ENCODE peak calls at places on chromosomes 2 and 18, in eight cellular contexts. F, G, B, D, J, T, S and L are unnamed samples.

GRCh38 chr2:206211657-206212255 is 52.1 kb downstream of the EEF1B2 start:
- DNase-seq in T (no peak), D (no peak), B (no peak), G (no peak), J (no peak), S (no peak), F (peak; percentile 74), L (no peak)

GRCh38 chr2:86562485-86562890 is 755 bp downstream of the CHMP3 start:
- DNase-seq in J (no peak), T (no peak), F (no peak), D (no peak), S (no peak), G (no peak), B (no peak), L (no peak)

GRCh38 chr2:127400897-127401756 is 13.4 kb upstream of the MAP3K2 start:
- DNase-seq in F (peak; percentile 38), T (no peak), G (no peak), S (no peak), B (no peak), J (no peak), D (no peak), L (no peak)

GRCh38 chr2:100192825-100193224 is 50.4 kb upstream of the AFF3 start:
- DNase-seq in J (no peak), F (peak; percentile 31), B (no peak), D (no peak), S (no peak), G (no peak), T (no peak), L (no peak)

GRCh38 chr2:150618215-150618905 is 130.9 kb upstream of the RND3 start:
- DNase-seq in J (no peak), D (no peak), T (no peak), F (no peak), S (no peak), G (no peak), B (no peak), L (no peak)

GRCh38 chr2:40434638-40435296 is 17.1 kb downstream of the SLC8A1 start:
- DNase-seq in D (no peak), J (no peak), F (peak; percentile 90), G (no peak), B (peak; percentile 36), S (no peak), T (peak; percentile 40), L (no peak)

GRCh38 chr2:196249860-196250259 is 78.5 kb upstream of the STK17B start:
- DNase-seq in J (no peak), D (no peak), B (no peak), T (no peak), G (no peak), S (no peak), F (peak; percentile 29), L (no peak)

GRCh38 chr18:76099931-76100457 is 395.0 kb downstream of the ZNF516 start:
- DNase-seq in J (no peak), B (no peak), F (no peak), G (no peak), S (no peak), D (no peak), T (no peak), L (no peak)

GRCh38 chr2:9377461-9378097 is 45.7 kb downstream of the ITGB1BP1 start:
- DNase-seq in F (no peak), S (no peak), G (no peak), T (no peak), D (no peak), B (no peak), J (no peak), L (no peak)
- H3K27ac ChIP-seq in F (peak overlapping the region; percentile 29), S (no peak overlapping the region), G (no peak overlapping the region), T (peak overlapping the region; percentile 70), D (no peak overlapping the region), B (peak overlapping the region; percentile 56), J (peak overlapping the region; percentile 94), L (peak overlapping the region; percentile 84)

DNA sequence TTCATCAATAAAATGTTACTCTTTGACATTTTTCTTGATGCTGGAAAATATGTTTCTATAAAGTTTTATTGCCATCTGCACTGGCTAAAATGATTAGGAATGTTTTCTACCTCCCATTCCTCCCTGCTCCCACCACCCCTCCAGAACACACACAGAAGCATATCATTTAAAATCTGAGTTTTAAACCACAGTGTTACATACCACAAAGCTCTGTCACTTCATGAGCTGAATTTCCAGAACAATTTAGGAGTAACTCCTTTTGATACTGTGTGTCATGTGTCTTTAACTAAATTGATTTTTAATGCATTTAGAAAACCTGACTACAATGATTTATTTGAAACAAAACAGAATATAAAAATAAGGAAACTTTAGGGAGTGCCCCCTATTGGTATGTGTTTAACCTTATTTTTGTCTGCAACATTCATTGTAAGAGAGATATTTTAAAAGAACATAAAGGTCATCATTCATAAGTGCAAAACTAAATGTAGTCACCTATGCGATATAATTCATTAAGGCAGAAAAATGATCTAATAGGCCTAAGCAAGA is 52.0 kb downstream of the FEZ2 start:
- DNase-seq in D (no peak), J (no peak), F (no peak), B (no peak), G (no peak), S (no peak), T (no peak), L (no peak)
- TF ChIP-seq CTCF in D (no peak), J (no peak), F (no peak), B (peak; percentile 47), G (no peak), S (no peak), T (no peak), L (no peak)

GRCh38 chr18:69956037-69956436 is 8.4 kb upstream of the CD226 start:
- DNase-seq in J (no peak), B (no peak), F (no peak), T (peak; percentile 49), D (no peak), G (no peak), S (no peak), L (no peak)
- H3K27ac ChIP-seq in J (no peak overlapping the region), B (no peak overlapping the region), F (no peak overlapping the region), T (peak overlapping the region; percentile 46), D (no peak overlapping the region), G (no peak overlapping the region), S (peak overlapping the region; percentile 33), L (no peak overlapping the region)

DNA sequence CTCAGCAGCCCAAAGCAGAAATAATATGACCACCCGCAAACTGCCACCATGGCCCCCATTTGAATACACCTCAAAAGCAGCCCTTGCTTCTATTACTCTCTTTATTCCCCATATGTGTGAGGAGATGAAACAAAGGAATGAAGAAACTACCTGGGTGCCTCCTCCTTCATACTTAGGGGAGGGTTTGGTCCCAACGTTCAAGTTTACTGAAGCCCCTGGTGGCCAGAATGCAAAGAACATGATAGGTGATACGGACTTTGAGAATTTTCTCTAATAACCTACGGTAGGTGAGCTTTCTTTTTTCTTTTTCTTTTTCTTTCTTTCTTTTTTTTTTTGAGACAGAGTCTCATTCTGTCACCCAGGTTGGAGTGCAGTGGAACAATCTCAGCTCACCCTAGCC is 110.3 kb upstream of the FBXO11 start:
- DNase-seq in S (no peak), T (no peak), D (no peak), G (peak; percentile 48), J (no peak), F (no peak), B (peak; percentile 11), L (no peak)
- TF ChIP-seq CTCF in S (no peak), T (no peak), D (peak; percentile 33), G (no peak), J (no peak), F (no peak), B (peak; percentile 40), L (no peak)

GRCh38 chr2:232094883-232095282 is 133.4 kb downstream of the DIS3L2 start:
- DNase-seq in D (no peak), J (no peak), T (no peak), F (no peak), B (no peak), S (no peak), G (no peak), L (no peak)
- H3K27ac ChIP-seq in D (no peak overlapping the region), J (no peak overlapping the region), T (no peak overlapping the region), F (no peak overlapping the region), B (no peak overlapping the region), S (no peak overlapping the region), G (no peak overlapping the region), L (no peak overlapping the region)

DNA sequence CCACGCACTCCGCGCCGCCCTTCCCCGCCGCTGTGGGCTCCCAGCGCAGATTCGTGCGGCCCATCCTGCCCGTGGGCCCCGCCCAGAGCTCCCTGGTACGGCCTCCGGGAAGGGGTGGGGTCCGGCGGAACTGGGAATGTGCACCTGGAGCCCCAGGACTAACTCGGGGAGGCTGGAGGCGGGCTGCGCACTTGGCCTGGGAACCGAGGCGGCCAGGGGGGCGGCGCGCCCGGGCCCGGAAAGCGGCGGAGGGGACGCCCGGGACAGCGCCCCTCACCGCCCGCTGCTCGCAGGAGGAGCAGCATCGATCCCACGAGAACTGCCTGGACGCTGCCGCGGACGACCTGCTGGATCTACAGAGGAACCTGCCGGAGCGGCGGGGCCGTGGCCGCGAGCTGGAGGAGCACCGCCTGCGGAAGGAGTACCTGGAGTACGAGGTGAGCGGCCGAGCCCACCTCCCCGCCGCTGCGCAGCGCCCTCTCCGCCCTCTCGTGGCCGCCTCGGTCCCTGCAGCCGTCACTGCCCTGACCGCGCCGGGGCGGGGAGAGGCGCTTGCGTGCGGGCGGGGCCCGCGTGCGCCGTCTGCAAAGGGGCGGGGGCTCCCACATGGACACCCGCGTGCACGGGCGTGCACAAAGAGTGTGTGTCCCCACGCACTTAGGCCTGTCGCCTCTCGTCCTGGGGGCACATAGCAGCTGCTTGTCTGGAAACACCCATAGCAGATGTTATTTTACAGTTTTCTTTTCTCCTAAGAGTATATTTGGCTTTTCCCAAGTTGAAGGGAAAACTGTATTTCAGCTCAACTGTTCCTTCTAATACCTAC is 25.2 kb downstream of the PSD4 start:
- DNase-seq in J (peak; percentile 64), F (peak; percentile 66), D (no peak), S (peak; percentile 79), T (peak; percentile 73), G (peak; percentile 95), B (peak; percentile 89), L (peak; percentile 84)
- TF ChIP-seq CTCF in J (peak; percentile 91), F (peak; percentile 77), D (peak; percentile 10), S (peak; percentile 76), T (peak; percentile 91), G (peak; percentile 89), B (peak; percentile 84), L (peak; percentile 98)

DNA sequence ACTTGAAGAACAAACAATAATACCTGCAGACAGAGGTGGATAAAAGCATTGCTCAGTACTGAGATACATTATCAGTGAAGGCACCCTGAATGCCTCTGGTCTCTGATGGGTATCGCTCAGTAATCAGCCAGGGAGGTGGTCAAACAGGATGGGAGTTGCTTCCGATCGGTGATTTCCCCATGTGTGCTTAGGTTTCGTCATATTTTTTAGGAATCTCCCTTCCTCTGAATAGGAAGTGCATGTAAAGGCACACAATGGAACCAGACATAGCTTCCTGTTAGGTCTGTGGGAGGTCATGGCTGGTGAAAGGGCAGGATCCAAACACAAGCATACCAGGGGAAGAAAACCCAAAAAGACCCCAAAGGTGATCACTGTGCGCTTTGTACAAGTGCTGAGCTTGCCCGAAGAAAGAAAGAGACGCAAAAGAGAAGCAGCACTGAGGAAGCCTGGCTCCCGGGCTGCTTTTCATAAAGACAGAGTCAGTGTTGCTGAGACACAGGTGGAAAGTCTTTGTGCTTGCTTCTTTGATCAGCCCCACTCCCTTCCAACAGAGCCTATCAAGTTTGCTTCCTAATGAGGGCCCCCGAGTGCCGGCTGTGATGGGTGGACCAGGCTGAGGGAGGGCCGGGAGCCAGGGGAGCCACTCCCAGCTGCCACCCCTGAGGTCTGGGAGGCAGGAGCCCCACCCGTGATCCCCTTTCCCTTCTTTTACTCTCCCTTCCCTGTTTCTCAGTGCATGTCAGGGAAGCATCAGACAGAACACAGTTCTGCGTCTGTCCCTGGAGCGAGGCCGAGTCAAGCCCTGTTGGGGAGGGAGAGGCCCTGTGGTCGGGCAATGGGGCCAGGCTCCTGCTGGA is 138.2 kb downstream of the SH3RF3 start:
- DNase-seq in F (no peak), S (no peak), G (no peak), D (no peak), T (no peak), J (no peak), B (no peak), L (no peak)
- H3K27ac ChIP-seq in F (no peak overlapping the region), S (no peak overlapping the region), G (no peak overlapping the region), D (no peak overlapping the region), T (no peak overlapping the region), J (no peak overlapping the region), B (no peak overlapping the region), L (peak overlapping the region; percentile 80)